ENCODE peak calls at places on chromosomes 11 and 22, in four cellular contexts. A is cardiac fibroblast, H is AG04449, N is psoas muscle. S is an unnamed sample.
A peak's percentile ranks its signal among the peaks of the same experiment; 100 is the strongest.

GRCh38 chr11:122505304-122506006 is 150.1 kb upstream of the UBASH3B start:
- DNase-seq in A (peak; percentile 96), H (peak; percentile 91), N (peak; percentile 87), S (peak; percentile 86)

GRCh38 chr11:93574821-93575220 is 31.6 kb upstream of the SMCO4 start:
- DNase-seq in A (no peak), H (no peak), N (no peak), S (no peak)

GRCh38 chr11:72263363-72263762 is 19.4 kb upstream of the PHOX2A start:
- DNase-seq in A (peak; percentile 35), H (no peak), N (no peak), S (peak; percentile 21)

GRCh38 chr11:22416462-22416861 is 78.3 kb downstream of the SLC17A6 start:
- DNase-seq in A (peak; percentile 2), H (no peak), N (no peak), S (peak; percentile 59)

GRCh38 chr11:121367434-121367833 is 74.9 kb downstream of the SC5D start:
- DNase-seq in A (peak; percentile 19), H (no peak), N (no peak), S (no peak)

GRCh38 chr11:111523343-111523742 is 8.8 kb downstream of the HOATZ start:
- DNase-seq in A (no peak), H (no peak), N (no peak), S (no peak)

GRCh38 chr11:120217941-120218694 is 7.3 kb downstream of the OAF start:
- DNase-seq in A (no peak), H (no peak), N (no peak), S (no peak)

GRCh38 chr11:130209944-130210854 is 50.6 kb downstream of the ST14 start:
- DNase-seq in A (no peak), H (no peak), N (no peak), S (no peak)

GRCh38 chr22:36029406-36029755 is 757 bp upstream of the RBFOX2 start:
- DNase-seq in A (no peak), H (no peak), N (no peak), S (no peak)

GRCh38 chr22:43128928-43129424 is 14.2 kb downstream of the MCAT start:
- DNase-seq in A (no peak), H (no peak), N (no peak), S (no peak)

GRCh38 chr22:18966748-18967147 is 30.7 kb upstream of the PRODH start:
- DNase-seq in A (no peak), H (no peak), N (peak; percentile 23), S (no peak)

GRCh38 chr11:405976-406795 is 8.6 kb downstream of the SIGIRR start:
- DNase-seq in A (no peak), H (no peak), N (peak; percentile 68), S (no peak)

GRCh38 chr11:14342906-14343305 is 16.1 kb downstream of the RRAS2 start:
- DNase-seq in A (peak; percentile 52), H (no peak), N (no peak), S (peak; percentile 58)

GRCh38 chr22:35883028-35883620 is 145.5 kb downstream of the RBFOX2 start:
- DNase-seq in A (peak; percentile 62), H (no peak), N (no peak), S (no peak)

GRCh38 chr11:94662065-94662779 is 95.1 kb downstream of the PIWIL4 start:
- DNase-seq in A (no peak), H (no peak), N (no peak), S (no peak)

GRCh38 chr22:42799462-42800405 is 57.3 kb downstream of the ARFGAP3 start:
- DNase-seq in A (no peak), H (no peak), N (no peak), S (no peak)

GRCh38 chr11:2108675-2109481 is 30.3 kb downstream of the IGF2 start:
- DNase-seq in A (no peak), H (no peak), N (peak; percentile 49), S (no peak)

GRCh38 chr11:76251223-76251575 is 44.9 kb upstream of the WNT11 start:
- DNase-seq in A (no peak), H (no peak), N (peak; percentile 83), S (no peak)

GRCh38 chr11:117443269-117444186 is 115.9 kb downstream of the CEP164 start:
- DNase-seq in A (peak; percentile 51), H (no peak), N (peak; percentile 64), S (peak; percentile 4)

GRCh38 chr11:122733301-122733686 is 77.8 kb downstream of the UBASH3B start:
- DNase-seq in A (peak; percentile 89), H (no peak), N (no peak), S (peak; percentile 93)

GRCh38 chr11:119374632-119375394 is 6.7 kb downstream of the USP2 start:
- DNase-seq in A (no peak), H (no peak), N (peak; percentile 73), S (no peak)

GRCh38 chr11:11243790-11244469 is 109.1 kb downstream of the CSNK2A3 start:
- DNase-seq in A (peak; percentile 29), H (no peak), N (peak; percentile 60), S (no peak)

GRCh38 chr11:118619444-118620205 is 12.2 kb downstream of the PHLDB1 start:
- DNase-seq in A (peak; percentile 97), H (peak; percentile 88), N (peak; percentile 20), S (peak; percentile 92)

GRCh38 chr11:79193663-79194062 is 247.2 kb downstream of the TENM4 start:
- DNase-seq in A (no peak), H (no peak), N (no peak), S (no peak)

GRCh38 chr22:29314074-29314473 is 1.4 kb downstream of the RASL10A start:
- DNase-seq in A (no peak), H (no peak), N (peak; percentile 39), S (no peak)
- H3K4me3 ChIP-seq in A (no peak overlapping the region), H (no peak overlapping the region), N (no peak overlapping the region), S (no peak overlapping the region)

GRCh38 chr11:63914896-63915681 is 1.9 kb downstream of the RCOR2 start:
- DNase-seq in A (no peak), H (no peak), N (no peak), S (no peak)
- H3K4me3 ChIP-seq in A (no peak overlapping the region), H (peak overlapping the region; percentile 12), N (no peak overlapping the region), S (peak overlapping the region; percentile 71)

GRCh38 chr11:6654281-6655019 is 1.2 kb downstream of the DCHS1 start:
- DNase-seq in A (no peak), H (no peak), N (no peak), S (no peak)
- H3K4me3 ChIP-seq in A (peak overlapping the region; percentile 23), H (peak overlapping the region; percentile 60), N (peak overlapping the region; percentile 59), S (peak overlapping the region; percentile 39)

GRCh38 chr11:75101424-75102128 is 4.9 kb upstream of the OR2AT4 start:
- DNase-seq in A (no peak), H (no peak), N (no peak), S (no peak)

GRCh38 chr11:75100314-75100713 is 3.6 kb upstream of the OR2AT4 start:
- DNase-seq in A (no peak), H (peak; percentile 21), N (no peak), S (peak; percentile 10)

GRCh38 chr11:75096456-75097172 is at the start of gene OR2AT4:
- DNase-seq in A (no peak), H (no peak), N (no peak), S (no peak)

GRCh38 chr11:75099635-75100034 is 3.0 kb upstream of the OR2AT4 start:
- DNase-seq in A (no peak), H (no peak), N (no peak), S (no peak)

DNA sequence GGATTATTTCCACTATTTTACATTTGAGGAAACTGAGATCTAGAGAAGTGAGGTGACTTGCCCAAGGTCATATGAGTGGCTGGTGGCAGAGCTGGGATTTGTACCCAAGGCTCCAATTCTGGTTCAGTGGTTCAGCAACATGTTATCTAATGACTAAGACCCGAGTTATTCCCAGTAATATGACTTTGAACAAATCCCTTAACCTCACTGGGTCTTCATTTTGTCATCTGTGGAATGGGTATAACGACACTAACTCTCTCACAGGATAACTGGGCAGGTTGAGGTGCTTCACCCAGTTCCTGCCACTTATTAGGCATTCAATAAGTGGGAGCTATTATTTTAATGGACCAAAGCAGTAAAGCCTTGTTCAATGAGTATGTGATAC is 489 bp upstream of the OR2AT4 start:
- DNase-seq in A (no peak), H (no peak), N (no peak), S (no peak)
- H3K4me3 ChIP-seq in A (no peak overlapping the region), H (no peak overlapping the region), N (no peak overlapping the region), S (no peak overlapping the region)

DNA sequence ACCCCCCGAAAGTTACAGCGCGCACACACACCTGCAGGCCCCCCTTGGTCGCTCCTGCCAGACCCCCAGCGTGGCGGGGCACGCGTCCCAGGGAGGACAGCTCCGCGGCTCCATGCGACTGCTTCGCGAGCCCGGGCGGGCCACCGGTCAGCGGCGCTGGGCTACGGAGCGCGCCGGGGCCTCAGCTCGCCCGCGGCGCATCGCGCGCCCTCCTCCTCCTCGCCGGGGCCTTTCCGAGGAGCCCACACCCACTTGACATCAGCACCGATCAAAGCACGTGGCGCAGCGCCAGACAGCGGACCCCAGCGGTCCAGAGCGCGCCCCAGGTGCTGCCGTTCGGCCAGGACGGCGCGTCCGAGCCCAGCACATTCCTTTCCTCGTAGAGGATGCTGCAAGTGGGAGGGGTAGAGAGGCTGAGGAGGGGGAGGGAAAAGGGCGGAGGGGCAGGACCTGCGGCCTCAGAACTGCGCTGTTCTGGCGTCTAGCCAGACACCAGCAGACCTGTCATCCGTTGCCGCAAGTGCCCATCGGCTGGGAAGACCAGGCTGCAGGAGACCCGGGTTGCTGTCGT is 88.6 kb downstream of the PLEKHA7 start:
- DNase-seq in A (peak; percentile 58), H (no peak), N (peak; percentile 64), S (no peak)
- H3K4me3 ChIP-seq in A (peak overlapping the region; percentile 46), H (peak overlapping the region; percentile 18), N (peak overlapping the region; percentile 69), S (peak overlapping the region; percentile 29)

GRCh38 chr22:39148727-39149535 is 3.5 kb downstream of the CBX7 start:
- DNase-seq in A (no peak), H (no peak), N (peak; percentile 79), S (no peak)
- H3K4me3 ChIP-seq in A (no peak overlapping the region), H (no peak overlapping the region), N (no peak overlapping the region), S (no peak overlapping the region)